ENCODE peak calls at places on chromosomes 6 and 20, in six cellular contexts. F, I, S, M, J and W are unnamed samples.

GRCh38 chr6:116004841-116005507 is 55.7 kb downstream of the FRK start:
- DNase-seq in J (no peak), F (no peak), I (no peak), M (no peak), S (peak), W (no peak)

GRCh38 chr20:2859330-2860121 is 13.8 kb upstream of the PTPRA start:
- DNase-seq in I (no peak), J (no peak), F (no peak), M (no peak), S (no peak), W (peak)

GRCh38 chr6:80214436-80215022 is 108.1 kb downstream of the BCKDHB start:
- DNase-seq in I (peak), M (peak), S (peak), J (peak), F (peak), W (peak)

GRCh38 chr20:37265152-37265551 is 3.5 kb upstream of the GHRH start:
- DNase-seq in S (no peak), I (no peak), J (no peak), F (no peak), M (no peak), W (no peak)

GRCh38 chr20:23100021-23100753 is 14.1 kb upstream of the CD93 start:
- DNase-seq in I (no peak), M (no peak), F (no peak), S (no peak), J (no peak), W (no peak)

GRCh38 chr20:34907616-34908469 is 31.4 kb downstream of the ACSS2 start:
- DNase-seq in M (peak), J (peak), S (peak), F (peak), I (peak), W (peak)

GRCh38 chr6:109454483-109455160 is 950 bp downstream of the MICAL1 start:
- DNase-seq in F (no peak), M (peak), I (no peak), J (peak), S (no peak), W (no peak)

GRCh38 chr6:42406296-42407280 is 45.1 kb downstream of the TRERF1 start:
- DNase-seq in S (no peak), I (no peak), M (no peak), J (peak), F (no peak), W (no peak)

GRCh38 chr20:13525225-13525940 is 113.3 kb downstream of the TASP1 start:
- DNase-seq in M (no peak), F (no peak), S (no peak), I (no peak), J (peak), W (no peak)

GRCh38 chr6:155247618-155248017 is 16.2 kb upstream of the CLDN20 start:
- DNase-seq in F (no peak), I (peak), S (no peak), M (no peak), J (peak), W (no peak)

GRCh38 chr6:43870660-43871061 is 100.7 kb downstream of the VEGFA start:
- DNase-seq in J (no peak), S (no peak), I (no peak), M (no peak), F (no peak), W (no peak)

GRCh38 chr20:3406481-3407425 is 716 bp downstream of the DNAAF9 start:
- DNase-seq in J (peak), S (peak), I (peak), F (peak), M (peak), W (peak)

GRCh38 chr6:50927816-50928215 is 109.1 kb downstream of the TFAP2B start:
- DNase-seq in I (no peak), J (peak), F (no peak), S (no peak), M (no peak), W (no peak)

GRCh38 chr6:169837529-169838250 is 86.3 kb downstream of the ERMARD start:
- DNase-seq in F (peak), J (no peak), I (no peak), S (no peak), M (no peak), W (peak)

GRCh38 chr6:166277021-166277420 is 31.2 kb downstream of the PRR18 start:
- DNase-seq in M (no peak), F (no peak), J (no peak), I (no peak), S (no peak), W (peak)

GRCh38 chr20:22411568-22412450 is 172.6 kb downstream of the FOXA2 start:
- DNase-seq in I (no peak), F (no peak), J (no peak), S (no peak), M (peak), W (no peak)

GRCh38 chr20:44681796-44682566 is 30.5 kb upstream of the ADA start:
- DNase-seq in J (no peak), F (no peak), I (no peak), S (no peak), M (peak), W (no peak)

GRCh38 chr20:41169791-41170351 is 32.5 kb downstream of the PLCG1 start:
- DNase-seq in I (no peak), S (no peak), J (peak), F (peak), M (no peak), W (peak)

GRCh38 chr20:2136275-2136674 is 34.6 kb downstream of the STK35 start:
- DNase-seq in J (no peak), I (no peak), F (no peak), M (no peak), S (no peak), W (no peak)

GRCh38 chr6:157045831-157046454 is 268.8 kb downstream of the ARID1B start:
- DNase-seq in M (peak), J (peak), I (peak), F (no peak), S (peak), W (peak)

GRCh38 chr6:4687989-4688947 is 87.9 kb upstream of the CDYL start:
- DNase-seq in S (no peak), J (peak), I (no peak), F (peak), M (no peak), W (no peak)

GRCh38 chr20:24118781-24119175 is 130.2 kb upstream of the GGTLC1 start:
- DNase-seq in S (no peak), M (no peak), I (no peak), F (no peak), J (no peak), W (no peak)

GRCh38 chr20:20487811-20488210 is 119.9 kb downstream of the INSM1 start:
- DNase-seq in F (no peak), J (peak), S (no peak), M (no peak), I (no peak), W (no peak)

GRCh38 chr6:170449835-170450753 is 103.0 kb downstream of the PSMB1 start:
- DNase-seq in S (no peak), F (no peak), M (no peak), I (no peak), J (no peak), W (no peak)

GRCh38 chr6:19086480-19086879 is 699.3 kb downstream of the RNF144B start:
- DNase-seq in M (no peak), S (no peak), I (no peak), F (no peak), J (no peak), W (no peak)

GRCh38 chr6:47126647-47127339 is 84.7 kb upstream of the ADGRF1 start:
- DNase-seq in J (peak), I (no peak), S (peak), M (peak), F (no peak), W (no peak)

GRCh38 chr20:47406849-47407682 is 50.6 kb upstream of the ZMYND8 start:
- DNase-seq in F (no peak), J (peak), M (no peak), I (no peak), S (no peak), W (no peak)

GRCh38 chr6:163347021-163347446 is 67.5 kb upstream of the QKI start:
- DNase-seq in M (no peak), S (no peak), I (no peak), F (peak), J (peak), W (no peak)

GRCh38 chr6:47741807-47742206 is 40.0 kb upstream of the OPN5 start:
- DNase-seq in J (no peak), F (no peak), M (peak), S (no peak), I (peak), W (peak)

GRCh38 chr6:158560787-158561246 is 926 bp downstream of the TMEM181 start:
- DNase-seq in M (peak), J (no peak), I (no peak), F (no peak), S (peak), W (no peak)

GRCh38 chr6:166907373-166907841 is 48.9 kb downstream of the RNASET2 start:
- DNase-seq in M (no peak), J (no peak), F (no peak), I (no peak), S (no peak), W (no peak)

GRCh38 chr20:44572551-44573500 is 9.6 kb upstream of the PKIG start:
- DNase-seq in J (peak), S (peak), F (no peak), M (no peak), I (no peak), W (peak)

GRCh38 chr6:45892696-45893095 is 123.0 kb downstream of the CLIC5 start:
- DNase-seq in S (no peak), J (no peak), M (no peak), F (no peak), I (no peak), W (no peak)

GRCh38 chr20:24598346-24598745 is 128.9 kb downstream of the SYNDIG1 start:
- DNase-seq in S (no peak), M (no peak), J (no peak), I (no peak), F (no peak), W (no peak)

GRCh38 chr20:32476684-32477593 is 108.2 kb downstream of the NOL4L start:
- DNase-seq in M (no peak), F (no peak), J (no peak), I (no peak), S (no peak), W (no peak)

GRCh38 chr6:151291145-151292055 is 51.6 kb downstream of the AKAP12 start:
- DNase-seq in S (peak), J (peak), F (no peak), M (no peak), I (peak), W (peak)